ENCODE peak calls at places on chromosome 17, in seven cellular contexts. M, L, C, T, P, F and O are unnamed samples. For H3K4me1, the result is how much of the 10 kb centered on the place peaks cover.

GRCh38 chr17:78969865-78970264 is 9.9 kb downstream of the LGALS3BP start:
- DNase-seq in F (no peak), P (no peak), T (no peak), M (no peak), C (no peak), L (no peak), O (no peak)

GRCh38 chr17:6940186-6940649 is 55.6 kb upstream of the ALOX12 start:
- DNase-seq in C (no peak), M (no peak), T (no peak), P (no peak), F (no peak), L (no peak), O (no peak)

GRCh38 chr17:37713624-37714023 is 31.2 kb downstream of the HNF1B start:
- DNase-seq in P (no peak), T (no peak), L (no peak), C (no peak), M (no peak), F (no peak), O (peak)

GRCh38 chr17:56153215-56153614 is at the start of gene ANKFN1:
- DNase-seq in M (no peak), L (no peak), P (no peak), F (no peak), C (no peak), T (no peak), O (no peak)

GRCh38 chr17:10698116-10698818 is 873 bp downstream of the ADPRM start:
- DNase-seq in M (no peak), P (peak), T (no peak), C (no peak), L (no peak), F (peak), O (no peak)

GRCh38 chr17:61208301-61209098 is 191.1 kb upstream of the TBX2 start:
- DNase-seq in C (no peak), L (no peak), F (peak), T (peak), P (no peak), M (no peak), O (no peak)

GRCh38 chr17:29177541-29177870 is 2.7 kb downstream of the MYO18A start:
- DNase-seq in T (no peak), M (no peak), F (no peak), L (no peak), C (no peak), P (no peak), O (no peak)

GRCh38 chr17:17119533-17119932 is 77.3 kb downstream of the MPRIP start:
- DNase-seq in C (no peak), T (peak), P (no peak), M (peak), F (peak), L (no peak), O (no peak)

GRCh38 chr17:1999557-2000251 is 25.4 kb downstream of the RTN4RL1 start:
- DNase-seq in P (peak), F (peak), T (peak), C (no peak), L (peak), M (no peak), O (peak)

GRCh38 chr17:81911277-81911961 is at the start of gene PCYT2:
- DNase-seq in M (peak), P (peak), F (peak), L (peak), C (peak), T (peak), O (peak)

GRCh38 chr17:233473-233941 is 52.1 kb upstream of the DOC2B start:
- DNase-seq in C (no peak), P (no peak), F (no peak), L (no peak), T (no peak), M (no peak), O (peak)

GRCh38 chr17:7174603-7175362 is 4.4 kb downstream of the ASGR1 start:
- DNase-seq in C (no peak), L (no peak), F (no peak), M (no peak), P (no peak), T (no peak), O (peak)

GRCh38 chr17:40551091-40551873 is 14.0 kb downstream of the CCR7 start:
- DNase-seq in C (no peak), M (no peak), F (peak), P (no peak), L (peak), T (peak), O (peak)

GRCh38 chr17:17154981-17155380 is 51.2 kb downstream of the PLD6 start:
- DNase-seq in C (no peak), F (no peak), T (no peak), M (no peak), L (no peak), P (no peak), O (peak)

GRCh38 chr17:948284-948852 is 31.2 kb downstream of the NXN start:
- DNase-seq in F (no peak), C (no peak), M (no peak), L (no peak), P (peak), T (no peak), O (no peak)

GRCh38 chr17:17104494-17104893 is 62.2 kb downstream of the MPRIP start:
- DNase-seq in C (no peak), T (no peak), F (no peak), M (no peak), P (no peak), L (no peak), O (no peak)

GRCh38 chr17:57404807-57405485 is 148.6 kb downstream of the MSI2 start:
- DNase-seq in L (no peak), T (no peak), P (no peak), F (no peak), C (no peak), M (no peak), O (no peak)

GRCh38 chr17:78958556-78959191 is 21.0 kb downstream of the LGALS3BP start:
- DNase-seq in C (no peak), F (peak), M (no peak), T (peak), P (no peak), L (no peak), O (no peak)

GRCh38 chr17:38921756-38922411 is 3.5 kb upstream of the LASP1NB start:
- DNase-seq in L (no peak), C (no peak), M (no peak), P (no peak), F (peak), T (no peak), O (no peak)

GRCh38 chr17:56808503-56808902 is 25.2 kb downstream of the C17orf67 start:
- DNase-seq in M (no peak), F (no peak), P (peak), T (no peak), L (no peak), C (no peak), O (no peak)

GRCh38 chr17:18141210-18141803 is 32.8 kb downstream of the MYO15A start:
- DNase-seq in T (peak), F (peak), L (no peak), C (no peak), P (peak), M (no peak), O (no peak)

GRCh38 chr17:57999010-57999495 is 8.0 kb downstream of the SRSF1 start:
- DNase-seq in P (no peak), F (no peak), L (no peak), M (no peak), C (no peak), T (no peak), O (no peak)

GRCh38 chr17:20896153-20896649 is 146.6 kb downstream of the USP22 start:
- DNase-seq in P (no peak), L (no peak), F (peak), M (no peak), C (no peak), T (peak), O (peak)

GRCh38 chr17:17402558-17402957 is 74.2 kb upstream of the MED9 start:
- DNase-seq in M (no peak), C (no peak), P (no peak), L (no peak), F (peak), T (no peak), O (no peak)

GRCh38 chr17:81405382-81406005 is 10.2 kb downstream of the BAHCC1 start:
- DNase-seq in M (no peak), P (no peak), L (peak), C (peak), T (no peak), F (peak), O (no peak)

GRCh38 chr17:52025231-52025630 is 133.3 kb downstream of the CA10 start:
- DNase-seq in M (no peak), L (no peak), T (no peak), P (no peak), F (peak), C (no peak), O (no peak)

GRCh38 chr17:34580685-34581445 is 1.5 kb downstream of the TMEM132E start:
- DNase-seq in F (peak), L (no peak), M (no peak), T (no peak), P (no peak), C (no peak), O (no peak)

GRCh38 chr17:49996495-49997255 is 1.7 kb upstream of the DLX3 start:
- DNase-seq in M (peak), P (peak), C (no peak), F (peak), T (peak), L (peak), O (peak)

GRCh38 chr17:61467416-61468262 is 15.4 kb downstream of the TBX4 start:
- DNase-seq in M (no peak), P (no peak), L (no peak), T (peak), C (no peak), F (peak), O (no peak)

GRCh38 chr17:44970136-44970737 is 2.1 kb upstream of the C1QL1 start:
- DNase-seq in P (no peak), F (peak), M (no peak), T (no peak), L (no peak), C (no peak), O (no peak)

GRCh38 chr17:59829217-59830006 is 63.3 kb downstream of the TUBD1 start:
- DNase-seq in L (no peak), F (peak), T (peak), C (no peak), M (no peak), P (no peak), O (no peak)

GRCh38 chr17:19750835-19751234 is 2.7 kb upstream of the ALDH3A1 start:
- DNase-seq in L (no peak), M (no peak), P (no peak), T (peak), C (no peak), F (no peak), O (peak)

GRCh38 chr17:5019475-5019956 is 15.7 kb downstream of the SLC52A1 start:
- DNase-seq in L (no peak), C (no peak), T (no peak), F (peak), M (no peak), P (no peak), O (no peak)

GRCh38 chr17:68344701-68345136 is 53.4 kb downstream of the ARSG start:
- DNase-seq in T (no peak), F (no peak), C (no peak), P (no peak), L (no peak), M (peak), O (no peak)

GRCh38 chr17:47179141-47179540 is 10.0 kb downstream of the CDC27 start:
- DNase-seq in T (no peak), P (no peak), L (no peak), C (no peak), F (no peak), M (no peak), O (no peak)
- H3K4me1 ChIP-seq in T (under half), P (under half), L (under half), C (under half), F (under half), M (under half), O (under half)

DNA sequence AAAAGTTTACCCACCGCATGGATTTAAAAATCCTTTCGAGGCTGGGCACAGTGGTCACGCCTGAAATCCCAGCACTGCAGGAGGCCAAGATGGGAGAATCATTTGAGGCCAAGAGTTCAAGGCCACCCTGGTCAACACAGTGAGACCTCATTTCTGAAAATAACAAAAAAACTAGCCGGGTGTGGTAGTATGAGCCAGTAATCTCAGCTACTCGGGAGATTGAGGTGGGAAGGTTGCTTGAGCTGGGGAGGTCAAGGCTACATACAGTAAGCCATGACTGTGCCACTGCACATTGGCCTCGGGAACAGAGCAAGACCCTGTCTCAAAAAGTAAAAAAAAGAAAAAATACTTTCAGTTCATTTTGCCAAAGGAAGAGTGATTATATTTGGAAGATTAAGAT is 12.7 kb downstream of the GNA13 start:
- DNase-seq in T (no peak), M (no peak), C (no peak), L (no peak), P (no peak), F (no peak), O (no peak)
- H3K27ac ChIP-seq in T (no peak), M (no peak), C (no peak), L (no peak), P (no peak), F (no peak), O (no peak)

GRCh38 chr17:62705116-62705515 is 77.6 kb downstream of the MRC2 start:
- DNase-seq in C (no peak), F (no peak), T (no peak), M (no peak), L (no peak), P (no peak), O (no peak)
- H3K4me3 ChIP-seq in C (peak), F (peak), T (peak), M (no peak), L (peak), P (no peak), O (no peak)

DNA sequence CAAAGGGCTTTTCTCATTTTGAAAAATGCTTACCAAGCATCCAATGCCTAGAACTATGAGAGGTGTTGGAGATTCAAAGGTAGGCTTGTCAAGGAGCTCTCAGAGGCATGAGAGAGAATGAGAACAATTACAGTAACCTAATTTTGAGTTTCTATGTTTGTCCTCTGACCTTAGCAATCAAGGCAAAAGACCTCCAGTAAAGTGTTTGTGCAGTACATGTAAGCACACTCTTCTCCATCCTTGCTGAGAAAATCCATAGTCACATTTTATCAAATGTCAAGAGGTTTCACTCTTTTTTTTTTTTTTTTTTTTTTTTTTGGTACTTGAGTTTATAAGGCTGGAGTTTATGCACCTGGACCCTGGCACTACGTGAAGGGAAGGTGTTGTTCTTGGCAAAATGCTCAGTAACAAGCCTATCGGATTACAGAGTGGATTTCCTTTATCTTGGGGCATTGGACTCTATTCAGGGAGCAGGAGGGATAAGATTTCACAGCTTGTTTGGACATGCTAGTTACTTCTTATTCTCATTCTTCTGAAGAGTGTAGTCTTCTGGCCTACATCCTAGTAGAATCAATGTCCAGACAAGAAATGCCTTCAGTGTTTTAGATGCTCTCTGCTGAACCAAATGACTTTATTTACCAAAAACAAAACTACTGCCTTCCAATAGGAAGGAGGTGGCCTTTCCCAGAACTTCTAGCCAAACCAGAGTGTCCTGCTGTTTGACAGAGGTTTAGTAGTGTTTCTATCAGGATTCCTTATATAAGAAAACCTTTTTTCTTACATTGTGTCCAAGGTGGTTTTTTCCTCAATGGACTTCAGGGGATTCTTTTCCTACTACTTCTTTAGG is 21.9 kb downstream of the KCNJ2 start:
- DNase-seq in C (no peak), M (no peak), P (peak), T (no peak), L (no peak), F (no peak), O (no peak)
- H3K4me1 ChIP-seq in C (under half), M (under half), P (under half), T (under half), L (under half), F (under half), O (under half)

DNA sequence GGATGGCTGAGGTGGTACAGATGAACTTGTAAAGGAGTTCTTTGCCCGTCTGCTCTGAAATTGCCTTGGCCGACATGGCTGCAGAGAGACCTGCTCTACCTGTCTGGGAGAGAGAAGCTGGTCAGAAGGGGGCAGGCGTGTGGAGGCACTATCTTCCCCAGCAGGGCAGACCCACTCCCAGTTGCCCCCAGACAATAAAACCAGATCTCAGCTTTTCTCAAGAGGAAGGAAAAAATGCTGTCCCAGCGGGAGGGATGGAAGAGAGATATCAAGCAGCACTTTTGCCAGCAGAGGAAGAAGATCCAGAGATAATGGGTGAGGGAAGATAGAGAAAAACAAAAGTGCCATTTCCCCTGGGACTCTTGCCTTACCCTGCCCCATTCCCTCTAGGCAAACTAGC is 5.0 kb downstream of the ACLY start:
- DNase-seq in P (peak), L (no peak), C (no peak), T (no peak), F (no peak), M (no peak), O (no peak)
- H3K27ac ChIP-seq in P (peak), L (no peak), C (no peak), T (peak), F (no peak), M (no peak), O (no peak)

GRCh38 chr17:46029627-46030026 is 30.6 kb downstream of the STH start:
- DNase-seq in M (no peak), C (no peak), P (no peak), F (no peak), T (no peak), L (no peak), O (no peak)

GRCh38 chr17:46031440-46031839 is 32.4 kb downstream of the STH start:
- DNase-seq in P (no peak), C (no peak), M (no peak), L (no peak), T (no peak), F (no peak), O (peak)

GRCh38 chr17:46028969-46029565 is 30.0 kb downstream of the STH start:
- DNase-seq in T (no peak), C (no peak), P (no peak), L (no peak), F (no peak), M (no peak), O (no peak)

GRCh38 chr17:46031920-46032319 is 32.9 kb downstream of the STH start:
- DNase-seq in L (no peak), T (no peak), C (no peak), F (no peak), M (no peak), P (no peak), O (no peak)

DNA sequence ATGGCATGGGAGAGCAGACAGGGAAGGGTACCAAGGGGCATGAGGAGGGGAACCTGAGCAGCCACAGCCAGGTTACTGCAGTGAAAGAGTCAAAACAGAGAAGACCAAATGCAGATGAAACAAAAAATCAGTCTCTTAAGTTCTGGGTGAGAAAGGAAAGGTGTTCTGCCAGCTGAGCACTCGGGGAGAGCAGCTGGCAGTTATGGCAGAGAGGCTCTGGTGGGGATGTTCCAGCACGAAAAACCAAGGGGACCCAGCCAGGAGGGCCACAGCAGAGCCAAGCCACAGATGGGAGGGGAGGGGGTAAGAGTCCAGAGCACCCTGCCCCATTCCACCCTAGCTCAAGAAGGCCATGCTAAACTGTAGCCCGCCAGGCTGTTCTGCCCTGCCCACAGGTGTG is 31.7 kb downstream of the STH start:
- DNase-seq in M (no peak), C (no peak), P (no peak), L (no peak), T (no peak), F (no peak), O (no peak)
- H3K4me3 ChIP-seq in M (no peak), C (no peak), P (no peak), L (no peak), T (no peak), F (no peak), O (no peak)